ENCODE peak calls at places on chromosomes 12 and 14, in five cellular contexts. O is CD8-positive, alpha-beta T cell; C is CMK; Z is thoracic aorta; K is HS-5. T is an unnamed sample.

GRCh38 chr14:102795060-102795925 is 18.0 kb downstream of the TRAF3 start:
- DNase-seq in C (no peak), O (peak; percentile 26), K (peak; percentile 49), Z (peak; percentile 32), T (no peak)

GRCh38 chr14:50741571-50741970 is 73.5 kb upstream of the SAV1 start:
- DNase-seq in C (no peak), O (no peak), K (no peak), Z (no peak), T (no peak)

GRCh38 chr12:109612975-109613502 is 39.4 kb downstream of the MVK start:
- DNase-seq in K (no peak), C (no peak), O (no peak), Z (no peak), T (no peak)

GRCh38 chr12:39803151-39803550 is 183.5 kb upstream of the ABCD2 start:
- DNase-seq in K (no peak), O (no peak), C (no peak), Z (no peak), T (no peak)

GRCh38 chr14:21044106-21044618 is 2.0 kb downstream of the RNASE7 start:
- DNase-seq in C (peak; percentile 67), K (no peak), O (no peak), Z (no peak), T (peak; percentile 56)

GRCh38 chr12:109999983-110000505 is 814 bp downstream of the ANKRD13A start:
- DNase-seq in Z (no peak), K (no peak), O (peak; percentile 16), C (no peak), T (no peak)

GRCh38 chr12:3145546-3146310 is 68.5 kb downstream of the TSPAN9 start:
- DNase-seq in K (no peak), O (no peak), Z (no peak), C (no peak), T (no peak)

GRCh38 chr12:98227162-98227561 is 288.2 kb upstream of the TMPO start:
- DNase-seq in O (no peak), Z (no peak), K (no peak), C (no peak), T (peak; percentile 31)

GRCh38 chr14:24972844-24973243 is 77.1 kb downstream of the STXBP6 start:
- DNase-seq in C (no peak), O (no peak), Z (no peak), K (no peak), T (no peak)

GRCh38 chr12:88181881-88182280 is 39.8 kb downstream of the TMTC3 start:
- DNase-seq in C (no peak), K (no peak), O (no peak), Z (no peak), T (no peak)

GRCh38 chr14:105632010-105632409 is 105.6 kb downstream of the TMEM121 start:
- DNase-seq in K (no peak), C (no peak), Z (no peak), O (no peak), T (no peak)

GRCh38 chr12:45279916-45280547 is 64.1 kb downstream of the ANO6 start:
- DNase-seq in K (no peak), O (no peak), Z (no peak), C (no peak), T (no peak)

GRCh38 chr14:85686908-85687307 is 157.0 kb downstream of the FLRT2 start:
- DNase-seq in K (no peak), C (no peak), O (no peak), Z (no peak), T (no peak)

GRCh38 chr14:97878206-97878605 is 1081.0 kb downstream of the VRK1 start:
- DNase-seq in Z (no peak), O (no peak), C (no peak), K (no peak), T (no peak)

GRCh38 chr12:40375076-40375475 is 150.3 kb downstream of the LRRK2 start:
- DNase-seq in K (no peak), O (no peak), Z (no peak), C (no peak), T (no peak)

GRCh38 chr14:93045965-93046695 is 69.6 kb downstream of the ITPK1 start:
- DNase-seq in K (no peak), C (no peak), O (no peak), Z (no peak), T (no peak)

GRCh38 chr14:60092516-60092915 is 793 bp downstream of the PCNX4 start:
- DNase-seq in C (no peak), O (no peak), K (no peak), Z (no peak), T (no peak)

GRCh38 chr14:104299993-104300761 is 161.8 kb downstream of the KIF26A start:
- DNase-seq in C (no peak), K (no peak), O (no peak), Z (no peak), T (peak; percentile 69)

GRCh38 chr14:105601360-105602242 is 75.2 kb downstream of the TMEM121 start:
- DNase-seq in C (no peak), K (no peak), Z (no peak), O (no peak), T (no peak)

GRCh38 chr12:131559517-131560516 is 151.1 kb upstream of the SFSWAP start:
- DNase-seq in Z (no peak), O (no peak), K (no peak), C (no peak), T (no peak)

GRCh38 chr14:22798528-22798927 is 16.7 kb downstream of the SLC7A7 start:
- DNase-seq in Z (no peak), K (no peak), C (no peak), O (no peak), T (no peak)

T was measured in WERI-Rb-1.